ENCODE peak calls at places on chromosomes 3 and 15, in four cellular contexts. R, Q, E and I are unnamed samples.

GRCh38 chr3:88188436-88188835 is 38.7 kb downstream of the C3orf38 start:
- DNase-seq in Q (no peak), E (peak; percentile 33), R (no peak), I (no peak)

GRCh38 chr3:96083610-96084009 is 730.8 kb upstream of the EPHA6 start:
- DNase-seq in R (no peak), Q (no peak), E (no peak), I (no peak)

GRCh38 chr15:87269566-87269965 is 987.0 kb downstream of the NTRK3 start:
- DNase-seq in Q (no peak), E (no peak), R (no peak), I (no peak)

GRCh38 chr15:25901841-25902610 is 38.9 kb upstream of the ATP10A start:
- DNase-seq in Q (no peak), R (no peak), E (no peak), I (no peak)

GRCh38 chr3:137947120-137947519 is 62.8 kb upstream of the CLDN18 start:
- DNase-seq in E (no peak), R (no peak), Q (no peak), I (no peak)

GRCh38 chr3:42749025-42749752 is 23.9 kb downstream of the CCDC13 start:
- DNase-seq in E (no peak), R (no peak), Q (no peak), I (no peak)

GRCh38 chr3:23913873-23914743 is 2.7 kb downstream of the NKIRAS1 start:
- DNase-seq in Q (no peak), E (no peak), R (no peak), I (no peak)

GRCh38 chr3:169998668-169999131 is 32.1 kb downstream of the SEC62 start:
- DNase-seq in Q (no peak), R (no peak), E (peak; percentile 80), I (no peak)

GRCh38 chr3:165210132-165210531 is 13.9 kb upstream of the SLITRK3 start:
- DNase-seq in R (no peak), E (no peak), Q (no peak), I (no peak)

GRCh38 chr3:23319913-23320312 is 116.8 kb downstream of the UBE2E2 start:
- DNase-seq in R (no peak), E (peak; percentile 13), Q (no peak), I (no peak)

GRCh38 chr3:29275309-29275708 is 5.6 kb upstream of the RBMS3 start:
- DNase-seq in E (peak; percentile 62), Q (no peak), R (no peak), I (no peak)

GRCh38 chr15:50764331-50765201 is 940 bp downstream of the SPPL2A start:
- DNase-seq in R (no peak), Q (no peak), E (peak; percentile 29), I (no peak)

GRCh38 chr15:58517682-58518525 is 86.1 kb downstream of the LIPC start:
- DNase-seq in R (no peak), Q (no peak), E (no peak), I (no peak)

GRCh38 chr15:62171882-62172281 is 6.8 kb upstream of the C2CD4B start:
- DNase-seq in E (no peak), R (no peak), Q (no peak), I (no peak)

GRCh38 chr15:99385865-99386264 is 134.6 kb downstream of the LRRC28 start:
- DNase-seq in Q (no peak), E (peak; percentile 63), R (peak; percentile 33), I (no peak)

GRCh38 chr3:197204729-197205128 is 93.7 kb downstream of the DLG1 start:
- DNase-seq in E (no peak), Q (no peak), R (no peak), I (no peak)

GRCh38 chr3:167883452-167883851 is 147.9 kb downstream of the SERPINI1 start:
- DNase-seq in E (no peak), Q (no peak), R (no peak), I (no peak)

GRCh38 chr15:70196314-70197291 is 98.9 kb upstream of the TLE3 start:
- DNase-seq in E (peak; percentile 97), R (no peak), Q (peak; percentile 59), I (peak; percentile 13)

GRCh38 chr3:188979669-188980311 is 192.0 kb upstream of the TPRG1 start:
- DNase-seq in Q (no peak), E (no peak), R (no peak), I (no peak)

GRCh38 chr3:188975612-188976314 is 196.0 kb upstream of the TPRG1 start:
- DNase-seq in Q (no peak), E (no peak), R (no peak), I (no peak)

GRCh38 chr3:188976407-188976806 is 195.4 kb upstream of the TPRG1 start:
- DNase-seq in E (no peak), Q (no peak), R (no peak), I (no peak)

GRCh38 chr3:188979236-188979635 is 192.5 kb upstream of the TPRG1 start:
- DNase-seq in Q (no peak), E (no peak), R (no peak), I (no peak)

GRCh38 chr3:188978772-188979171 is 193.0 kb upstream of the TPRG1 start:
- DNase-seq in R (no peak), E (peak; percentile 72), Q (no peak), I (no peak)
- H3K27ac ChIP-seq in R (no peak overlapping the region), E (no peak overlapping the region), Q (no peak overlapping the region), I (no peak overlapping the region)

DNA sequence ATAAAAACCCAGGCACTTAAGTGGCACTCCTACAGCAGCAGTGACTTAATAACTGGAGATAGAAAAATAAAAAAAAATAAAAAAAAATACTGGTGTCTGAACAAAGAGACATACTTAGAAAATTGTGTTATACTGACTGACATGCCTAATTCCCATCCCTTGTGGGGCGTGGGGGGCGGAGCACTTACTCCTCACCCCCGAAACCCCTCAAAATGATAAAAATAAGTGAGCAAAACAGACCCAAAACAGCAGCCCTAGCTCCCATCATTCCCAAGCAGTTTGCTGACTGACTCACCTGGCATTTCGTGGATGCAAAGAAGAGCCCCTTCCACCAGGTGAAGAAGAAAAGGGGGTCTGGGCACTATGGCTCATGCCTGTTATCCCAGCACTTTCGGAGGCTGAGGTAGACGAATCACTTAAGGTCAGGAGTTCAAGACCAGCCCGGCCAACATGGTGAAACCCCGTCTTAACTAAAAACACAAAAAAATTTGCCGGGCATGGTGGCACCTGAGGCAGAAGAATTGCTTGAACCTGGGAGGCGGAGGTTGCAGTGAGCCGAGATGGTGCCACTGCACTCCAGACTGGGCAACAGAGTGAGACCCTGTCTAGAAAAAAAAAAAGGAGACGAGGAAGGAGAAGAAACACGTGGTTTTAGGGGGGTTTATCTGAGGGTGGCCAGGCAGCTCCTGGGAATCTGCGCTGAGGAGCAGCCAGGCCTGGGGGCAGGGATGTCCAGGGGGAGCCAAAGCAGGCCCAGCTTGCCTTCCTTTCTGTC is 50.8 kb upstream of the BLM start:
- DNase-seq in E (no peak), Q (no peak), R (no peak), I (no peak)
- H3K27ac ChIP-seq in E (no peak overlapping the region), Q (no peak overlapping the region), R (no peak overlapping the region), I (no peak overlapping the region)

DNA sequence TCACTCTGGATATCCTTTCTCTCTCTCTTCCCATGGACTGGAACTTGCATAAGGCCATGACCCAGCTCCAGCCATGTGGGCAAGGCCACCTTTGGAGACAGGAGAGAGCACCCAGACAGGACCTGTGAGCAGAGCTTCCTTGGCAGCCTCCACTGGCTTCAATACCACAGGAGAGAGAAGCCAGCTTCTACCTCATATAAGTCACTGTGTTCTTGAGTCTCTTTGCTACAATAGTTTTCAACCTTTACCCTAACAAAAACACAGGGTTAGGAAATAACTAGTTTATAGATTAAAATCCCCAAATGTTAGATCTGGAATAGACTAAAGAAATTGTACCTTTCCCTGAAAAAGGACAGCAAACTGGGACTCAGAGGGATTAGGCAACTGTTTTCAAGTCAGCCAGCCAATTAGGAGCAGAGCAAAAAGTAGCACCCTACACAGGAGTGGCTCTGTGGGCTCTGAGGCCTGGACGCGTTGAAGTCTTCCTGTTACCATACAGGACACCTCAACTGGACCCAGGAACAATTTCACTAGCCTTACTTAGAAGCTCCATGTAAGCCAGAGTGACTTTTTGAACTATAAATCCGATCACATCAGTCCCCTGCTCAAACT is 211.5 kb upstream of the ICE2 start:
- DNase-seq in E (no peak), Q (no peak), R (no peak), I (no peak)
- H3K27ac ChIP-seq in E (no peak overlapping the region), Q (no peak overlapping the region), R (no peak overlapping the region), I (no peak overlapping the region)

GRCh38 chr3:150035910-150036661 is 65.4 kb upstream of the PFN2 start:
- DNase-seq in Q (no peak), E (no peak), R (no peak), I (no peak)
- H3K27ac ChIP-seq in Q (no peak overlapping the region), E (no peak overlapping the region), R (no peak overlapping the region), I (no peak overlapping the region)

GRCh38 chr3:99868438-99868723 is 50.7 kb downstream of the CMSS1 start:
- DNase-seq in R (no peak), E (no peak), Q (no peak), I (no peak)
- H3K27ac ChIP-seq in R (no peak overlapping the region), E (no peak overlapping the region), Q (peak overlapping the region; percentile 40), I (no peak overlapping the region)

DNA sequence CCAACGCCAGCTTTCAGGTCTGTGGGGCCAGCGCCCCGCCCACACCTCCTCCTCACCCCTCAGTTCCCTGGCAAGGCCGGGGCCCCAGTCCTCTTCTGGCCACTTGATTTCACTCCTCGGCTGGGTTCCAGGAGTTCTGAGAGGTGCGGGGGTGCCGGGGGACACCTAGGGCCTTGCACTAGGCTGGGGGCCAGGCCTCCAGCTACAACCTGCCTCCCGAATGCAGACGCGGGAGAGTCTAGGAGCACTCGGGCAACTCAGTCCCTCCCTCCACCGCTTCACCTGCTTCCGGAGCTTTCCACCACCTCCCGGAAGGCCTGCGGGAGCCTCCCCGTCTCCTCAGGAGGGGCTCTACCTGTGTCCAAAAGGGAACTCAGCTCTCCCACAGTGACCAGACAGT is 35.6 kb downstream of the TNK2 start:
- DNase-seq in E (no peak), R (no peak), Q (no peak), I (no peak)
- H3K27ac ChIP-seq in E (no peak overlapping the region), R (no peak overlapping the region), Q (no peak overlapping the region), I (no peak overlapping the region)

GRCh38 chr3:102140116-102140515 is 290.8 kb downstream of the NFKBIZ start:
- DNase-seq in R (no peak), Q (no peak), E (no peak), I (no peak)

GRCh38 chr3:102141096-102141912 is 292.0 kb downstream of the NFKBIZ start:
- DNase-seq in R (no peak), Q (no peak), E (peak; percentile 71), I (no peak)

GRCh38 chr3:102143536-102143935 is 291.3 kb upstream of the ZPLD1 start:
- DNase-seq in E (no peak), R (no peak), Q (no peak), I (no peak)

GRCh38 chr3:102142379-102143058 is 292.3 kb upstream of the ZPLD1 start:
- DNase-seq in Q (no peak), R (no peak), E (peak; percentile 78), I (no peak)

GRCh38 chr3:102141913-102142210 is 292.5 kb downstream of the NFKBIZ start:
- DNase-seq in Q (no peak), E (peak; percentile 36), R (no peak), I (no peak)
- H3K27ac ChIP-seq in Q (no peak overlapping the region), E (no peak overlapping the region), R (no peak overlapping the region), I (no peak overlapping the region)